ENCODE peak calls at places on chromosomes 2 and 18, in four cellular contexts. T is PC-3, Q is HepG2, A is K562. B is an unnamed sample.

GRCh38 chr2:95299961-95300360 is 2.8 kb downstream of the KCNIP3 start:
- DNase-seq in Q (no peak), T (no peak), A (no peak), B (no peak)

GRCh38 chr18:63314991-63315662 is 4.4 kb downstream of the BCL2 start:
- DNase-seq in Q (no peak), T (no peak), A (no peak), B (no peak)

GRCh38 chr2:32937602-32938450 is 8.9 kb upstream of the LTBP1 start:
- DNase-seq in Q (no peak), A (no peak), T (peak; percentile 87), B (peak; percentile 12)

GRCh38 chr2:230636684-230637271 is 75.9 kb upstream of the CAB39 start:
- DNase-seq in Q (no peak), A (no peak), T (no peak), B (no peak)

GRCh38 chr2:3460831-3461544 is 58.3 kb downstream of the ADI1 start:
- DNase-seq in T (no peak), A (no peak), Q (no peak), B (no peak)

GRCh38 chr2:96113367-96113677 is 3.0 kb downstream of the ADRA2B start:
- DNase-seq in T (no peak), Q (no peak), A (no peak), B (no peak)

GRCh38 chr2:202529389-202529788 is 105.4 kb upstream of the FAM117B start:
- DNase-seq in Q (no peak), T (peak; percentile 43), A (no peak), B (peak; percentile 63)

GRCh38 chr18:25896178-25896780 is 194.1 kb downstream of the SS18 start:
- DNase-seq in A (peak; percentile 64), Q (peak; percentile 32), T (peak; percentile 65), B (peak; percentile 67)

GRCh38 chr18:65526099-65526498 is 224.7 kb upstream of the CDH7 start:
- DNase-seq in Q (no peak), T (no peak), A (no peak), B (no peak)

GRCh38 chr2:65214843-65215242 is 12.8 kb upstream of the ACTR2 start:
- DNase-seq in A (no peak), Q (no peak), T (no peak), B (no peak)

GRCh38 chr2:197255550-197255949 is 55.0 kb downstream of the ANKRD44 start:
- DNase-seq in Q (no peak), T (no peak), A (no peak), B (peak; percentile 78)
- H3K4me3 ChIP-seq in Q (no peak overlapping the region), T (no peak overlapping the region), A (no peak overlapping the region), B (peak overlapping the region; percentile 44)

GRCh38 chr18:3184275-3184963 is 35.3 kb downstream of the MYOM1 start:
- DNase-seq in A (no peak), T (no peak), Q (no peak), B (no peak)
- H3K27ac ChIP-seq in A (no peak overlapping the region), T (no peak overlapping the region), Q (peak overlapping the region; percentile 22), B (no peak overlapping the region)

GRCh38 chr2:70767699-70768584 is at the start of gene ADD2:
- DNase-seq in T (peak; percentile 22), A (peak; percentile 87), Q (no peak), B (peak; percentile 61)

GRCh38 chr2:70766357-70767093 is 1.5 kb downstream of the ADD2 start:
- DNase-seq in T (no peak), Q (no peak), A (no peak), B (no peak)

GRCh38 chr2:70768585-70769085 is 635 bp upstream of the ADD2 start:
- DNase-seq in T (no peak), Q (no peak), A (no peak), B (no peak)

GRCh38 chr2:70765507-70765906 is 2.5 kb downstream of the ADD2 start:
- DNase-seq in Q (no peak), A (no peak), T (no peak), B (no peak)

DNA sequence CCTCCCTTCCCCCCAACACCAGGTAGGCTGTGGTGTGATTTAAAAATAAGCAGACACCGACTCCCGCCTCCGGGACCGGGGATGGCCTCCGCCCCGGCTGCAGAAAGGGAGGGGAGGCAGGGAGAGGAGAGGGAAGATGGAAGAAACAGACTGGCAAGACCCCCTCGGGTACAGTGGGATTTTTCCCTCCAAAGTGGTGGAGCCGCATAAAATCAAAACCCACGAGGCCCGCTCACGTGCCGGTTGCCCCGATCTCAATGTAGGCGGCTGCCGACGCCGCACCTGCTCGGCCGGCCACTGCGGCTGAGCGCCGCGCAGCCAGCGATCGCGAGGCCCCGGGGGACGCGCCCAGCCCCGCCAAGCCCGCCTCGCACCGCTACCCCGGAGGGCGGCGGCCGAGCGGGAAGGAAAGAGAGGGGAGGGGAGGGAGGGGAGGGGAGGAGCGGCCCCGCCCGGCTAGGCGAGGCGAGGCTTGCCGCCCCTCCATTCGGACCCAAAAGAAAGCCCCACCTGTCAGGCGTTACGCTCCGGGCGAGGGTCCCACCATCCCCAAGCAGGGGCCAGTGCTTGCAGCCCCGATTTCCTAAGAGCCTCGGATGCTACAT is 804 bp downstream of the ADD2 start:
- DNase-seq in A (peak; percentile 69), Q (no peak), T (no peak), B (no peak)
- TF ChIP-seq EZH2 in A (no peak), Q (no peak), T (no peak), B (no peak)

DNA sequence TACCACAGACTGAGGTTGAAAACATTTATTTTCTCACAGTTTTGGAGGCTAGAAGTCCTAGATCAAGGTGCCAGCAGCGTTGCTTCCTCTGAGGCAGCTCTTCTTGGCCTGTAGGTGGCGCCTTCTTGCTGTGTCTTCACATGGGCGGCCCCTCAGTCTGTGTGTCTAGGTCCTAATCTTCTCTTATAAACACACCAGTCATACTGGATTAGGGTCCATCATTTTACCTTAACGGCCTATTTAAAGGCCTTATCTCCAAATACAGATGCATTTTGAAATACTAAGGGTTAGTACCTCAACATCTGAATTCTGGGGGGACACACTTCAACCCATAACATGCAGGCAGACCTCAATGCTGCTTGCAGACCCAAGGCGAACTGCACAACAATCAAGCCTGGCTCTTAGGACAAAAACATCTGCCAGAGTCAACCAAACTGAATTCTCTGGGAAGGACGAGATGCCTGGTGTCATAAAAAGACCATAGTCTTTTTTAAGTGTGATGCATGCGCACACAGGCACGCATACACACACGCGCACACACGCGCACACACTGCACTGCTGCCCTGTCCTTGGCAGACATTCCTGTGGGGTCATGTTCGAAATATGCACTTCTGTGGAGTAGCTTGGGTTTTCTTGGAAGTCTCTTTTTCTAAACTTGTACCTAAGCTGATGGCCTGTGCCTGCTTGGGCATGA is 4.3 kb upstream of the RMC1 start:
- DNase-seq in Q (peak; percentile 62), A (peak; percentile 81), T (peak; percentile 68), B (peak; percentile 92)
- H3K4me3 ChIP-seq in Q (no peak overlapping the region), A (no peak overlapping the region), T (no peak overlapping the region), B (no peak overlapping the region)

DNA sequence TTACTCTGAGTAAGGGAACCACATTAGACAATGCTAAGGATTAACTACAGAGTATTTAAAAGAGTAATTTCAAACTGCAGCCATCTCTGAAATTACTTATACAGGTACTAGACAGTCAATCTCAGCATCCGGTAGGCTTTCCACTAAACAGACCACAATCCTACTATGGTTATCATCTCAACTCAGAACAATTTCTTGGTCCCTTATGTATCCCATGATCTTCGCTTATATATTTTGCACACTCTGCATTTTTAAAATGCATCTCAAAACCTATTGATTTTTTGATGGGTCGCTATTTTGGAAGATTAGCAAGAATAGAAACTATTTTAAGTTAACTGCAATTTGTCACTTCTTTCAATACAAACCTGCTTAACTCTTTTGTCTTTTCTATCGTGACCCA is 1.4 kb downstream of the PPP4R1 start:
- DNase-seq in Q (no peak), T (peak; percentile 18), A (no peak), B (no peak)
- H3K27ac ChIP-seq in Q (peak overlapping the region; percentile 81), T (peak overlapping the region; percentile 95), A (peak overlapping the region; percentile 85), B (peak overlapping the region; percentile 85)

GRCh38 chr2:66443977-66444855 is 9.3 kb downstream of the MEIS1 start:
- DNase-seq in T (no peak), Q (no peak), A (no peak), B (peak; percentile 67)
- TF ChIP-seq EZH2 in T (no peak), Q (no peak), A (no peak), B (no peak)